ENCODE peak calls at places on chromosome 17, in five cellular contexts. N is amygdala; W is MV-4-11; F is activated T-helper 1 cell treated with anti-CD3 and anti-CD28 coated beads, Interleukin-12 subunit alpha, Interleukin-12 subunit beta, Interleukin-2, Interleukin-4 antibody, amounts not matched to agents 30 ng/mL and 10 ng/mL and 1 ng/mL, durations not matched to agents 14 hours and 24 hours and 36 hours; Z is endothelial cell. L is an unnamed sample.
A peak's percentile ranks its signal among the peaks of the same experiment; 100 is the strongest.

GRCh38 chr17:33438136-33438535 is 145.0 kb upstream of the ASIC2 start:
- DNase-seq in N (no peak), W (peak; percentile 62), F (no peak), Z (no peak), L (no peak)

GRCh38 chr17:72004476-72005331 is 116.1 kb upstream of the SOX9 start:
- DNase-seq in N (no peak), W (no peak), F (no peak), Z (no peak), L (no peak)

GRCh38 chr17:10628756-10629155 is 28.4 kb downstream of the MYH3 start:
- DNase-seq in N (no peak), W (no peak), F (no peak), Z (peak; percentile 47), L (no peak)

GRCh38 chr17:50222922-50223321 is 21.5 kb upstream of the COL1A1 start:
- DNase-seq in N (no peak), W (peak; percentile 18), F (no peak), Z (no peak), L (no peak)

GRCh38 chr17:76008630-76009425 is 8.2 kb downstream of the CDK3 start:
- DNase-seq in N (no peak), W (no peak), F (no peak), Z (no peak), L (no peak)

GRCh38 chr17:18859256-18859655 is 1.3 kb downstream of the PRPSAP2 start:
- DNase-seq in N (no peak), W (peak; percentile 51), F (no peak), Z (no peak), L (no peak)

GRCh38 chr17:27230996-27231395 is 62.9 kb upstream of the WSB1 start:
- DNase-seq in N (no peak), W (no peak), F (no peak), Z (no peak), L (no peak)

GRCh38 chr17:62627219-62627903 is at the start of gene MRC2:
- DNase-seq in N (peak; percentile 18), W (peak; percentile 64), F (no peak), Z (peak; percentile 62), L (peak; percentile 38)

GRCh38 chr17:32243712-32244111 is 21.9 kb upstream of the RHBDL3 start:
- DNase-seq in N (no peak), W (peak; percentile 75), F (no peak), Z (no peak), L (no peak)

GRCh38 chr17:30357476-30357875 is 21.3 kb upstream of the CPD start:
- DNase-seq in N (no peak), W (no peak), F (no peak), Z (no peak), L (no peak)

GRCh38 chr17:42683407-42684031 is 1.2 kb downstream of the CNTNAP1 start:
- DNase-seq in N (peak; percentile 39), W (no peak), F (no peak), Z (no peak), L (no peak)

GRCh38 chr17:27506348-27507218 is 50.3 kb downstream of the KSR1 start:
- DNase-seq in N (no peak), W (no peak), F (no peak), Z (no peak), L (no peak)

GRCh38 chr17:47696717-47697642 is 3.0 kb downstream of the TBKBP1 start:
- DNase-seq in N (no peak), W (no peak), F (no peak), Z (no peak), L (no peak)

GRCh38 chr17:2302740-2303277 is 776 bp downstream of the SMG6 start:
- DNase-seq in N (no peak), W (no peak), F (no peak), Z (no peak), L (no peak)

GRCh38 chr17:66638707-66639479 is 196.0 kb upstream of the CACNG5 start:
- DNase-seq in N (no peak), W (no peak), F (no peak), Z (no peak), L (no peak)

GRCh38 chr17:45274033-45274432 is 12.1 kb upstream of the SPATA32 start:
- DNase-seq in N (no peak), W (no peak), F (no peak), Z (no peak), L (no peak)

GRCh38 chr17:73304971-73305786 is 6.6 kb downstream of the CDC42EP4 start:
- DNase-seq in N (no peak), W (no peak), F (no peak), Z (peak; percentile 47), L (no peak)

GRCh38 chr17:8944748-8945147 is 20.8 kb downstream of the PIK3R5 start:
- DNase-seq in N (no peak), W (no peak), F (no peak), Z (no peak), L (no peak)

GRCh38 chr17:20156196-20157077 is 147.3 kb downstream of the SPECC1 start:
- DNase-seq in N (no peak), W (no peak), F (peak; percentile 8), Z (peak; percentile 40), L (no peak)

GRCh38 chr17:38743556-38744171 is 4.5 kb downstream of the PCGF2 start:
- DNase-seq in N (no peak), W (no peak), F (no peak), Z (no peak), L (no peak)

GRCh38 chr17:2418572-2418971 is 17.7 kb upstream of the MNT start:
- DNase-seq in N (no peak), W (no peak), F (no peak), Z (no peak), L (no peak)

GRCh38 chr17:80781188-80781577 is 210.5 kb upstream of the CHMP6 start:
- DNase-seq in N (no peak), W (peak; percentile 61), F (no peak), Z (no peak), L (no peak)

GRCh38 chr17:34254651-34255380 is at the start of gene CCL2:
- DNase-seq in N (peak; percentile 28), W (peak; percentile 89), F (no peak), Z (peak; percentile 49), L (peak; percentile 91)

GRCh38 chr17:15081008-15081407 is 184.1 kb downstream of the PMP22 start:
- DNase-seq in N (no peak), W (no peak), F (no peak), Z (no peak), L (no peak)

GRCh38 chr17:8753976-8754440 is 4.3 kb downstream of the SPDYE4 start:
- DNase-seq in N (no peak), W (peak; percentile 23), F (no peak), Z (no peak), L (no peak)

GRCh38 chr17:77394540-77395295 is 253.9 kb downstream of the SEC14L1 start:
- DNase-seq in N (no peak), W (no peak), F (no peak), Z (no peak), L (no peak)

GRCh38 chr17:62562656-62563055 is 64.8 kb upstream of the MRC2 start:
- DNase-seq in N (no peak), W (no peak), F (no peak), Z (no peak), L (peak; percentile 38)

GRCh38 chr17:34581446-34582184 is 2.2 kb downstream of the TMEM132E start:
- DNase-seq in N (no peak), W (no peak), F (no peak), Z (peak; percentile 21), L (no peak)

GRCh38 chr17:55903028-55903690 is 152.3 kb downstream of the PCTP start:
- DNase-seq in N (no peak), W (no peak), F (no peak), Z (no peak), L (no peak)

GRCh38 chr17:80468781-80469533 is 7.5 kb downstream of the NPTX1 start:
- DNase-seq in N (no peak), W (no peak), F (no peak), Z (no peak), L (no peak)

GRCh38 chr17:80743181-80743771 is 198.6 kb downstream of the RPTOR start:
- DNase-seq in N (peak; percentile 45), W (no peak), F (peak; percentile 44), Z (no peak), L (no peak)

GRCh38 chr17:41322264-41322902 is 6.9 kb upstream of the KRTAP17-1 start:
- DNase-seq in N (no peak), W (peak; percentile 35), F (no peak), Z (no peak), L (peak; percentile 63)

GRCh38 chr17:29041091-29041490 is 1.9 kb upstream of the PIPOX start:
- DNase-seq in N (no peak), W (no peak), F (no peak), Z (no peak), L (no peak)

GRCh38 chr17:50055055-50055425 is 870 bp upstream of the ITGA3 start:
- DNase-seq in N (peak; percentile 24), W (no peak), F (no peak), Z (no peak), L (no peak)

GRCh38 chr17:3834811-3835210 is 11.2 kb downstream of the NCBP3 start:
- DNase-seq in N (no peak), W (peak; percentile 94), F (no peak), Z (no peak), L (no peak)

GRCh38 chr17:30372755-30373154 is 6.0 kb upstream of the CPD start:
- DNase-seq in N (no peak), W (no peak), F (no peak), Z (no peak), L (no peak)

GRCh38 chr17:1630662-1631061 is 2.0 kb upstream of the SLC43A2 start:
- DNase-seq in N (no peak), W (peak; percentile 56), F (no peak), Z (no peak), L (no peak)

L was measured in HFF-Myc.